ENCODE peak calls at places on chromosome 15, in six cellular contexts. D, W, L, S, Z and G are unnamed samples.

GRCh38 chr15:45402955-45403892 is 24.9 kb upstream of the GATM start:
- DNase-seq in D (peak; percentile 61), W (no peak), L (peak; percentile 50), S (no peak), Z (peak; percentile 57), G (peak; percentile 30)

GRCh38 chr15:60391722-60392340 is 6.0 kb downstream of the ANXA2 start:
- DNase-seq in D (no peak), W (no peak), L (no peak), S (no peak), Z (no peak), G (no peak)

GRCh38 chr15:85030301-85031049 is 48.8 kb downstream of the PDE8A start:
- DNase-seq in D (no peak), W (no peak), L (no peak), S (no peak), Z (no peak), G (no peak)

GRCh38 chr15:81239190-81239589 is 42.5 kb downstream of the IL16 start:
- DNase-seq in D (no peak), W (no peak), L (no peak), S (no peak), Z (no peak), G (no peak)

GRCh38 chr15:74036271-74037170 is 42.0 kb downstream of the PML start:
- DNase-seq in D (no peak), W (no peak), L (peak; percentile 74), S (no peak), Z (peak; percentile 72), G (peak; percentile 61)

GRCh38 chr15:52527898-52528464 is 699 bp downstream of the MYO5A start:
- DNase-seq in D (no peak), W (peak; percentile 19), L (peak; percentile 13), S (no peak), Z (no peak), G (peak; percentile 11)

GRCh38 chr15:66946578-66947164 is 118.7 kb upstream of the SMAD3 start:
- DNase-seq in D (peak; percentile 83), W (no peak), L (peak; percentile 75), S (peak; percentile 34), Z (peak; percentile 71), G (peak; percentile 77)

GRCh38 chr15:90471769-90472168 is 58.0 kb upstream of the CRTC3 start:
- DNase-seq in D (no peak), W (no peak), L (no peak), S (no peak), Z (no peak), G (no peak)

GRCh38 chr15:51380999-51381806 is 39.7 kb downstream of the GLDN start:
- DNase-seq in D (peak; percentile 67), W (peak; percentile 70), L (peak; percentile 62), S (peak; percentile 70), Z (peak; percentile 59), G (peak; percentile 56)

GRCh38 chr15:68608206-68608843 is 29.5 kb downstream of the CORO2B start:
- DNase-seq in D (peak; percentile 77), W (no peak), L (no peak), S (no peak), Z (no peak), G (peak; percentile 53)

GRCh38 chr15:90154861-90155626 is 46.1 kb upstream of the SEMA4B start:
- DNase-seq in D (no peak), W (no peak), L (no peak), S (no peak), Z (no peak), G (no peak)

GRCh38 chr15:83486363-83486762 is 39.2 kb downstream of the SH3GL3 start:
- DNase-seq in D (no peak), W (no peak), L (no peak), S (no peak), Z (no peak), G (no peak)

GRCh38 chr15:22786868-22787698 is 639 bp downstream of the NIPA1 start:
- DNase-seq in D (no peak), W (no peak), L (peak; percentile 37), S (no peak), Z (peak; percentile 48), G (no peak)

GRCh38 chr15:67821784-67822451 is 3.4 kb upstream of the SKOR1 start:
- DNase-seq in D (no peak), W (no peak), L (no peak), S (no peak), Z (no peak), G (no peak)

GRCh38 chr15:74829500-74829899 is 3.1 kb downstream of the CPLX3 start:
- DNase-seq in D (no peak), W (no peak), L (no peak), S (no peak), Z (no peak), G (no peak)

GRCh38 chr15:89442671-89443307 is 53.6 kb downstream of the RHCG start:
- DNase-seq in D (no peak), W (no peak), L (peak; percentile 78), S (no peak), Z (peak; percentile 84), G (peak; percentile 46)

GRCh38 chr15:79004336-79004735 is 59.5 kb upstream of the CTSH start:
- DNase-seq in D (no peak), W (peak; percentile 43), L (no peak), S (peak; percentile 12), Z (no peak), G (no peak)

GRCh38 chr15:62075595-62076279 is 9.0 kb downstream of the C2CD4A start:
- DNase-seq in D (no peak), W (no peak), L (no peak), S (no peak), Z (no peak), G (no peak)

GRCh38 chr15:47983533-47983932 is 137.3 kb upstream of the SLC24A5 start:
- DNase-seq in D (no peak), W (no peak), L (no peak), S (no peak), Z (no peak), G (no peak)

GRCh38 chr15:92845109-92845508 is 55.0 kb upstream of the CHD2 start:
- DNase-seq in D (no peak), W (no peak), L (no peak), S (peak; percentile 15), Z (no peak), G (no peak)

GRCh38 chr15:75648156-75649000 is 666 bp downstream of the SNX33 start:
- DNase-seq in D (peak; percentile 81), W (no peak), L (peak; percentile 57), S (no peak), Z (peak; percentile 65), G (no peak)

GRCh38 chr15:92805080-92805708 is 94.9 kb upstream of the CHD2 start:
- DNase-seq in D (peak; percentile 28), W (no peak), L (no peak), S (no peak), Z (no peak), G (no peak)

GRCh38 chr15:51600114-51600513 is 22.5 kb downstream of the DMXL2 start:
- DNase-seq in D (no peak), W (no peak), L (no peak), S (no peak), Z (no peak), G (no peak)

GRCh38 chr15:55282284-55282833 is 7.3 kb downstream of the RAB27A start:
- DNase-seq in D (no peak), W (peak; percentile 9), L (no peak), S (peak; percentile 69), Z (no peak), G (no peak)

GRCh38 chr15:45829336-45830153 is 194.7 kb downstream of the SQOR start:
- DNase-seq in D (no peak), W (no peak), L (no peak), S (no peak), Z (no peak), G (no peak)

GRCh38 chr15:48330045-48330840 is 986 bp upstream of the DUT start:
- DNase-seq in D (no peak), W (no peak), L (no peak), S (no peak), Z (no peak), G (no peak)

GRCh38 chr15:55475842-55476241 is 32.2 kb downstream of the DNAAF4 start:
- DNase-seq in D (no peak), W (no peak), L (no peak), S (no peak), Z (no peak), G (no peak)

GRCh38 chr15:85482896-85483295 is 102.5 kb downstream of the AKAP13 start:
- DNase-seq in D (no peak), W (peak; percentile 33), L (no peak), S (peak; percentile 54), Z (no peak), G (no peak)